ENCODE peak calls at places on chromosomes 5 and 9, in nine cellular contexts. C is adrenal gland; K is CD8-positive, alpha-beta T cell; O is iPS DF 19.7; N is stimulated activated CD4-positive, alpha-beta T cell treated with anti-CD3 and anti-CD28 coated beads, Interleukin-12 subunit alpha, Interleukin-12 subunit beta, amount 100 ng/mL, for 48 hours; E is HTR-8/SVneo; G is A549; S is mucosa of descending colon; M is memory B cell. H is an unnamed sample.

GRCh38 chr9:125750656-125751035 is 3.5 kb downstream of the PBX3 start:
- DNase-seq in C (no peak), N (no peak), K (no peak), G (no peak), O (no peak), S (no peak), E (no peak), M (no peak), H (no peak)

GRCh38 chr5:131019601-131020315 is 145.3 kb downstream of the HINT1 start:
- DNase-seq in O (no peak), C (no peak), M (no peak), K (no peak), N (no peak), E (no peak), G (no peak), S (peak; percentile 77), H (no peak)

GRCh38 chr5:80153586-80154126 is 102.2 kb downstream of the SERINC5 start:
- DNase-seq in C (no peak), E (no peak), N (no peak), K (peak; percentile 54), M (no peak), G (no peak), S (peak; percentile 53), O (no peak), H (no peak)

GRCh38 chr5:2755371-2755715 is 3.9 kb upstream of the IRX2 start:
- DNase-seq in E (no peak), G (no peak), M (no peak), O (no peak), C (no peak), K (no peak), N (no peak), S (no peak), H (no peak)

GRCh38 chr9:35079041-35079425 is 709 bp downstream of the FANCG start:
- DNase-seq in E (no peak), G (no peak), O (no peak), K (no peak), C (no peak), N (no peak), M (no peak), S (no peak), H (no peak)

GRCh38 chr5:51033215-51033614 is 350.0 kb upstream of the ISL1 start:
- DNase-seq in K (no peak), N (no peak), S (no peak), C (no peak), M (no peak), O (no peak), E (no peak), G (no peak), H (peak; percentile 1)

GRCh38 chr9:137138058-137138697 is 776 bp upstream of the GRIN1 start:
- DNase-seq in K (no peak), O (no peak), E (no peak), N (no peak), G (no peak), S (no peak), M (no peak), C (no peak), H (peak; percentile 52)

GRCh38 chr5:142621227-142621626 is 64.7 kb downstream of the FGF1 start:
- DNase-seq in G (no peak), O (no peak), M (no peak), K (no peak), E (no peak), N (no peak), S (no peak), C (no peak), H (no peak)

GRCh38 chr5:133474851-133475590 is 137.3 kb downstream of the FSTL4 start:
- DNase-seq in K (no peak), M (no peak), O (no peak), S (no peak), G (no peak), E (no peak), C (no peak), N (no peak), H (no peak)

GRCh38 chr5:51465165-51465564 is 81.9 kb downstream of the ISL1 start:
- DNase-seq in M (no peak), E (no peak), K (no peak), N (no peak), C (no peak), G (no peak), S (no peak), O (no peak), H (no peak)

GRCh38 chr9:128475867-128476266 is 20.1 kb downstream of the ODF2 start:
- DNase-seq in C (no peak), E (no peak), G (no peak), O (no peak), N (no peak), S (no peak), K (no peak), M (no peak), H (no peak)

GRCh38 chr5:155008669-155009068 is 4.9 kb upstream of the KIF4B start:
- DNase-seq in O (no peak), E (no peak), K (no peak), S (no peak), C (peak; percentile 34), N (no peak), G (no peak), M (no peak), H (no peak)

GRCh38 chr9:126927419-126927818 is 12.8 kb downstream of the RALGPS1 start:
- DNase-seq in C (no peak), O (no peak), K (no peak), G (no peak), M (no peak), E (no peak), S (no peak), N (no peak), H (no peak)

GRCh38 chr9:119284118-119284517 is 85.1 kb downstream of the BRINP1 start:
- DNase-seq in G (no peak), O (peak; percentile 45), C (no peak), M (no peak), N (no peak), E (no peak), K (no peak), S (no peak), H (no peak)

GRCh38 chr9:26524225-26524624 is 368.4 kb downstream of the CAAP1 start:
- DNase-seq in C (peak; percentile 79), G (no peak), N (no peak), O (no peak), S (no peak), M (no peak), E (no peak), K (no peak), H (no peak)

GRCh38 chr9:115204827-115205506 is 87.0 kb upstream of the TNC start:
- DNase-seq in S (no peak), N (no peak), M (no peak), E (peak; percentile 22), K (no peak), O (no peak), C (no peak), G (peak; percentile 8), H (no peak)

GRCh38 chr5:83474170-83474796 is 2.7 kb downstream of the VCAN start:
- DNase-seq in S (peak; percentile 73), C (peak; percentile 83), E (peak; percentile 13), O (peak; percentile 86), K (no peak), N (no peak), G (peak; percentile 61), M (no peak), H (peak; percentile 81)

GRCh38 chr9:33297455-33297854 is 7.1 kb downstream of the NFX1 start:
- DNase-seq in C (peak; percentile 51), K (no peak), E (no peak), G (no peak), N (no peak), O (no peak), M (peak; percentile 75), S (peak; percentile 57), H (no peak)

GRCh38 chr9:111986035-111986556 is 89.5 kb downstream of the UGCG start:
- DNase-seq in K (no peak), M (no peak), E (no peak), S (no peak), O (no peak), G (no peak), N (no peak), C (peak; percentile 23), H (no peak)

GRCh38 chr9:90515550-90515949 is 127.1 kb downstream of the DIRAS2 start:
- DNase-seq in G (no peak), K (no peak), M (no peak), O (no peak), E (no peak), S (no peak), N (no peak), C (no peak), H (no peak)

GRCh38 chr9:15999422-16000339 is 446.8 kb downstream of the CCDC171 start:
- DNase-seq in E (peak; percentile 49), S (no peak), O (no peak), G (peak; percentile 50), K (no peak), C (no peak), N (no peak), M (no peak), H (no peak)

GRCh38 chr5:68376931-68377330 is 161.4 kb downstream of the PIK3R1 start:
- DNase-seq in O (no peak), S (no peak), M (no peak), N (no peak), C (no peak), E (no peak), K (no peak), G (no peak), H (no peak)

GRCh38 chr5:81006955-81007636 is 46.9 kb downstream of the RASGRF2 start:
- DNase-seq in O (no peak), N (peak; percentile 63), E (no peak), G (no peak), C (no peak), S (no peak), K (peak; percentile 68), M (no peak), H (no peak)

GRCh38 chr9:136171009-136171800 is 33.7 kb downstream of the LHX3 start:
- DNase-seq in K (no peak), E (no peak), M (no peak), G (no peak), S (no peak), C (no peak), O (peak; percentile 72), N (no peak), H (no peak)

GRCh38 chr5:138289296-138289695 is 14.9 kb upstream of the GFRA3 start:
- DNase-seq in K (no peak), O (no peak), S (no peak), E (no peak), M (no peak), N (no peak), G (no peak), C (no peak), H (no peak)

GRCh38 chr5:671459-672328 is 21.5 kb downstream of the TPPP start:
- DNase-seq in K (peak; percentile 78), O (no peak), C (peak; percentile 57), G (peak; percentile 75), E (peak; percentile 88), S (peak; percentile 86), N (peak; percentile 59), M (peak; percentile 67), H (peak; percentile 83)

GRCh38 chr9:100087218-100087617 is 11.6 kb downstream of the ERP44 start:
- DNase-seq in K (no peak), G (no peak), M (no peak), S (no peak), E (no peak), O (no peak), C (no peak), N (no peak), H (no peak)

GRCh38 chr9:6024035-6024554 is 8.7 kb upstream of the RANBP6 start:
- DNase-seq in M (peak; percentile 32), G (peak; percentile 48), N (no peak), O (no peak), E (no peak), K (no peak), C (no peak), S (no peak), H (peak; percentile 35)

GRCh38 chr9:38068616-38068865 is 486 bp downstream of the SHB start:
- DNase-seq in S (peak; percentile 72), C (no peak), G (no peak), E (no peak), K (no peak), N (no peak), M (peak; percentile 20), O (no peak), H (peak; percentile 76)

GRCh38 chr9:22274477-22274876 is 172.1 kb upstream of the DMRTA1 start:
- DNase-seq in C (no peak), E (no peak), M (no peak), O (no peak), N (no peak), G (no peak), S (no peak), K (no peak), H (no peak)

GRCh38 chr5:96318569-96319100 is 114.4 kb downstream of the PCSK1 start:
- DNase-seq in E (no peak), N (no peak), S (no peak), G (no peak), K (no peak), C (no peak), O (no peak), M (no peak), H (no peak)